ENCODE peak calls at places on chromosomes 4 and X, in four cellular contexts. One of them, this sample, is unnamed.

GRCh38 chr4:20589436-20589835 is 110.8 kb upstream of the PACRGL start:
- DNase-seq in mammary epithelial cell: no peak
- DNase-seq in RWPE1: no peak
- DNase-seq in B cell: no peak
- DNase-seq in this sample: no peak

GRCh38 chr4:109576462-109576861 is 16.4 kb downstream of the MCUB start:
- DNase-seq in mammary epithelial cell: no peak
- DNase-seq in RWPE1: no peak
- DNase-seq in B cell: no peak
- DNase-seq in this sample: no peak

GRCh38 chr4:165398570-165398969 is 19.8 kb downstream of the CPE start:
- DNase-seq in mammary epithelial cell: peak
- DNase-seq in RWPE1: peak
- DNase-seq in B cell: no peak
- DNase-seq in this sample: no peak

GRCh38 chr4:183430317-183430986 is 14.0 kb upstream of the CDKN2AIP start:
- DNase-seq in mammary epithelial cell: no peak
- DNase-seq in RWPE1: no peak
- DNase-seq in B cell: no peak
- DNase-seq in this sample: no peak

GRCh38 chr4:72207196-72207595 is 175.4 kb downstream of the NPFFR2 start:
- DNase-seq in mammary epithelial cell: no peak
- DNase-seq in RWPE1: no peak
- DNase-seq in B cell: no peak
- DNase-seq in this sample: no peak

GRCh38 chr4:150098214-150098613 is 20.0 kb downstream of the DCLK2 start:
- DNase-seq in mammary epithelial cell: no peak
- DNase-seq in RWPE1: no peak
- DNase-seq in B cell: no peak
- DNase-seq in this sample: no peak

GRCh38 chr4:38189445-38189844 is 229.2 kb downstream of the PTTG2 start:
- DNase-seq in mammary epithelial cell: peak
- DNase-seq in RWPE1: peak
- DNase-seq in B cell: no peak
- DNase-seq in this sample: no peak

GRCh38 chr4:1809754-1810502 is 16.8 kb downstream of the FGFR3 start:
- DNase-seq in mammary epithelial cell: peak
- DNase-seq in RWPE1: peak
- DNase-seq in B cell: peak
- DNase-seq in this sample: peak

GRCh38 chr4:83731609-83732008 is 195.7 kb downstream of the GPAT3 start:
- DNase-seq in mammary epithelial cell: peak
- DNase-seq in RWPE1: no peak
- DNase-seq in B cell: no peak
- DNase-seq in this sample: no peak

GRCh38 chrX:50827996-50828395 is 14.0 kb upstream of the SHROOM4 start:
- DNase-seq in mammary epithelial cell: peak
- DNase-seq in RWPE1: peak
- DNase-seq in B cell: no peak
- DNase-seq in this sample: no peak

GRCh38 chr4:136001791-136002190 is 1530.5 kb downstream of the PCDH18 start:
- DNase-seq in mammary epithelial cell: no peak
- DNase-seq in RWPE1: no peak
- DNase-seq in B cell: no peak
- DNase-seq in this sample: no peak

GRCh38 chrX:108361316-108361715 is 76.9 kb downstream of the COL4A6 start:
- DNase-seq in mammary epithelial cell: no peak
- DNase-seq in RWPE1: no peak
- DNase-seq in B cell: no peak
- DNase-seq in this sample: no peak

GRCh38 chr4:88007304-88008132 is at the start of gene PKD2:
- DNase-seq in mammary epithelial cell: peak
- DNase-seq in RWPE1: peak
- DNase-seq in B cell: peak
- DNase-seq in this sample: peak

GRCh38 chr4:184203300-184203699 is 14.4 kb downstream of the ENPP6 start:
- DNase-seq in mammary epithelial cell: no peak
- DNase-seq in RWPE1: no peak
- DNase-seq in B cell: no peak
- DNase-seq in this sample: no peak

GRCh38 chrX:134727363-134727762 is 69.1 kb upstream of the PLAC1 start:
- DNase-seq in mammary epithelial cell: no peak
- DNase-seq in RWPE1: no peak
- DNase-seq in B cell: no peak
- DNase-seq in this sample: no peak

GRCh38 chr4:177974461-177974860 is 532.2 kb upstream of the AGA start:
- DNase-seq in mammary epithelial cell: no peak
- DNase-seq in RWPE1: no peak
- DNase-seq in B cell: no peak
- DNase-seq in this sample: no peak

GRCh38 chrX:19760841-19761512 is 126.4 kb downstream of the SH3KBP1 start:
- DNase-seq in mammary epithelial cell: no peak
- DNase-seq in RWPE1: no peak
- DNase-seq in B cell: no peak
- DNase-seq in this sample: no peak

GRCh38 chr4:158094413-158095110 is 78.3 kb downstream of the GASK1B start:
- DNase-seq in mammary epithelial cell: peak
- DNase-seq in RWPE1: peak
- DNase-seq in B cell: no peak
- DNase-seq in this sample: no peak

GRCh38 chr4:185955817-185956542 is 113.0 kb upstream of the TLR3 start:
- DNase-seq in mammary epithelial cell: no peak
- DNase-seq in RWPE1: no peak
- DNase-seq in B cell: no peak
- DNase-seq in this sample: no peak

GRCh38 chr4:128866281-128866680 is 56.8 kb downstream of the JADE1 start:
- DNase-seq in mammary epithelial cell: no peak
- DNase-seq in RWPE1: no peak
- DNase-seq in B cell: no peak
- DNase-seq in this sample: no peak

GRCh38 chrX:20857746-20858145 is 516.5 kb upstream of the CNKSR2 start:
- DNase-seq in mammary epithelial cell: peak
- DNase-seq in RWPE1: no peak
- DNase-seq in B cell: no peak
- DNase-seq in this sample: no peak

GRCh38 chr4:138266948-138267347 is 24.8 kb upstream of the SLC7A11 start:
- DNase-seq in mammary epithelial cell: no peak
- DNase-seq in RWPE1: no peak
- DNase-seq in B cell: no peak
- DNase-seq in this sample: no peak

GRCh38 chr4:90080116-90080515 is 47.1 kb upstream of the CCSER1 start:
- DNase-seq in mammary epithelial cell: no peak
- DNase-seq in RWPE1: no peak
- DNase-seq in B cell: no peak
- DNase-seq in this sample: no peak

GRCh38 chr4:156378053-156378665 is 424.5 kb upstream of the CTSO start:
- DNase-seq in mammary epithelial cell: peak
- DNase-seq in RWPE1: peak
- DNase-seq in B cell: no peak
- DNase-seq in this sample: no peak

GRCh38 chr4:12679217-12679616 is 804.9 kb downstream of the RAB28 start:
- DNase-seq in mammary epithelial cell: no peak
- DNase-seq in RWPE1: no peak
- DNase-seq in B cell: no peak
- DNase-seq in this sample: no peak

GRCh38 chr4:180990931-180991330 is 1252.3 kb upstream of the TENM3 start:
- DNase-seq in mammary epithelial cell: peak
- DNase-seq in RWPE1: no peak
- DNase-seq in B cell: no peak
- DNase-seq in this sample: no peak

GRCh38 chrX:115652221-115652620 is 91.2 kb downstream of the PLS3 start:
- DNase-seq in mammary epithelial cell: no peak
- DNase-seq in RWPE1: no peak
- DNase-seq in B cell: no peak
- DNase-seq in this sample: no peak

GRCh38 chrX:2474280-2474962 is 26.4 kb downstream of the DHRSX start:
- DNase-seq in mammary epithelial cell: no peak
- DNase-seq in RWPE1: no peak
- DNase-seq in B cell: no peak
- DNase-seq in this sample: no peak

GRCh38 chrX:53831662-53832635 is 145.4 kb upstream of the HUWE1 start:
- DNase-seq in mammary epithelial cell: peak
- DNase-seq in RWPE1: peak
- DNase-seq in B cell: peak
- DNase-seq in this sample: no peak
- TF ChIP-seq CTCF in mammary epithelial cell: peak
- TF ChIP-seq CTCF in RWPE1: peak
- TF ChIP-seq CTCF in B cell: peak
- TF ChIP-seq CTCF in this sample: peak

GRCh38 chrX:9668537-9668936 is 97.1 kb downstream of the GPR143 start:
- DNase-seq in mammary epithelial cell: no peak
- DNase-seq in RWPE1: no peak
- DNase-seq in B cell: no peak
- DNase-seq in this sample: no peak
- TF ChIP-seq CTCF in mammary epithelial cell: no peak
- TF ChIP-seq CTCF in RWPE1: no peak
- TF ChIP-seq CTCF in B cell: no peak
- TF ChIP-seq CTCF in this sample: no peak

GRCh38 chrX:7159132-7159861 is 11.3 kb upstream of the PUDP start:
- DNase-seq in mammary epithelial cell: peak
- DNase-seq in RWPE1: peak
- DNase-seq in B cell: no peak
- DNase-seq in this sample: no peak

GRCh38 chrX:7169627-7170026 is 21.7 kb upstream of the PUDP start:
- DNase-seq in mammary epithelial cell: no peak
- DNase-seq in RWPE1: no peak
- DNase-seq in B cell: no peak
- DNase-seq in this sample: no peak

GRCh38 chrX:7163146-7163677 is 15.3 kb upstream of the PUDP start:
- DNase-seq in mammary epithelial cell: no peak
- DNase-seq in RWPE1: no peak
- DNase-seq in B cell: no peak
- DNase-seq in this sample: no peak

GRCh38 chrX:7168366-7168765 is 20.4 kb upstream of the PUDP start:
- DNase-seq in mammary epithelial cell: no peak
- DNase-seq in RWPE1: no peak
- DNase-seq in B cell: no peak
- DNase-seq in this sample: no peak

GRCh38 chrX:7164174-7164573 is 16.2 kb upstream of the PUDP start:
- DNase-seq in mammary epithelial cell: no peak
- DNase-seq in RWPE1: no peak
- DNase-seq in B cell: no peak
- DNase-seq in this sample: no peak
- TF ChIP-seq CTCF in mammary epithelial cell: no peak
- TF ChIP-seq CTCF in RWPE1: no peak
- TF ChIP-seq CTCF in B cell: no peak
- TF ChIP-seq CTCF in this sample: no peak

GRCh38 chrX:107000013-107000515 is at the start of gene MORC4:
- DNase-seq in mammary epithelial cell: peak
- DNase-seq in RWPE1: peak
- DNase-seq in B cell: peak
- DNase-seq in this sample: peak

GRCh38 chrX:106997611-106998010 is 2.4 kb downstream of the MORC4 start:
- DNase-seq in mammary epithelial cell: no peak
- DNase-seq in RWPE1: no peak
- DNase-seq in B cell: no peak
- DNase-seq in this sample: no peak

GRCh38 chrX:106995678-106996077 is 4.3 kb downstream of the MORC4 start:
- DNase-seq in mammary epithelial cell: no peak
- DNase-seq in RWPE1: no peak
- DNase-seq in B cell: no peak
- DNase-seq in this sample: no peak

GRCh38 chrX:106999002-106999975 is 723 bp downstream of the MORC4 start:
- DNase-seq in mammary epithelial cell: peak
- DNase-seq in RWPE1: peak
- DNase-seq in B cell: peak
- DNase-seq in this sample: peak
- TF ChIP-seq CTCF in mammary epithelial cell: peak
- TF ChIP-seq CTCF in RWPE1: peak
- TF ChIP-seq CTCF in B cell: peak
- TF ChIP-seq CTCF in this sample: no peak

GRCh38 chr4:121968859-121969258 is 17.0 kb upstream of the TRPC3 start:
- DNase-seq in mammary epithelial cell: no peak
- DNase-seq in RWPE1: no peak
- DNase-seq in B cell: no peak
- DNase-seq in this sample: no peak

GRCh38 chr4:121960801-121961200 is 8.9 kb upstream of the TRPC3 start:
- DNase-seq in mammary epithelial cell: no peak
- DNase-seq in RWPE1: no peak
- DNase-seq in B cell: no peak
- DNase-seq in this sample: no peak

DNA sequence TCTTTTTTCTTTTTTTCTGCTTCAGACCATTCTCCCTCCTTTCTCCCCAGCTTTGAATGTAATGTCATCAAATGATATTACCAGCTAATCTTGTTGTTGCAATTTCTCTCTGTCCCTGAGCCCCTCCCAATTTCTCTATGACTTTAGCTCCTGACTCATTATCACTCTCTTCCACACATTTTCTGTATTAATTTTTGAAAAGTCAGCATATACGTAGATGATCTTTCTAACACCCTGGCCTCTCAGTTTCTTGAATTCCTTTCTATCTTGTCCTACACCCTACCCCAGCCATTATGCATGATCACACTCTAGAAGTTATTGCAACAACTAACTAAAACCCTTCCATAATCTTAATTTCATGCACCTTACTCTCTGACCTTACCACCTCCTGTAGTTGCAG is 13.1 kb upstream of the TRPC3 start:
- DNase-seq in mammary epithelial cell: no peak
- DNase-seq in RWPE1: no peak
- DNase-seq in B cell: no peak
- DNase-seq in this sample: no peak
- TF ChIP-seq CTCF in mammary epithelial cell: no peak
- TF ChIP-seq CTCF in RWPE1: no peak
- TF ChIP-seq CTCF in B cell: no peak
- TF ChIP-seq CTCF in this sample: no peak

GRCh38 chr4:116664198-116664597 is 421.2 kb downstream of the TRAM1L1 start:
- DNase-seq in mammary epithelial cell: no peak
- DNase-seq in RWPE1: no peak
- DNase-seq in B cell: no peak
- DNase-seq in this sample: no peak
- TF ChIP-seq CTCF in mammary epithelial cell: no peak
- TF ChIP-seq CTCF in RWPE1: no peak
- TF ChIP-seq CTCF in B cell: no peak
- TF ChIP-seq CTCF in this sample: no peak

This sample was measured in natural killer cell.